ENCODE peak calls at places on chromosomes 13 and 19, in nine cellular contexts. F, Y, S, E, A, R, X, C and I are unnamed samples.

GRCh38 chr13:76863022-76863421 is 23.2 kb downstream of the KCTD12 start:
- DNase-seq in F (no peak), Y (no peak), S (no peak), E (no peak), A (no peak), R (no peak), X (no peak), C (no peak), I (no peak)

GRCh38 chr19:49497047-49497789 is 984 bp downstream of the RPS11 start:
- DNase-seq in F (peak), Y (peak), S (peak), E (peak), A (peak), R (peak), X (no peak), C (no peak), I (peak)

GRCh38 chr19:35882074-35882832 is 13.9 kb downstream of the APLP1 start:
- DNase-seq in F (peak), Y (no peak), S (no peak), E (no peak), A (peak), R (peak), X (no peak), C (peak), I (peak)

GRCh38 chr13:40664100-40665060 is 2.1 kb downstream of the FOXO1 start:
- DNase-seq in F (peak), Y (peak), S (peak), E (peak), A (peak), R (peak), X (no peak), C (peak), I (peak)

GRCh38 chr13:99237981-99238662 is 20.1 kb downstream of the GPR18 start:
- DNase-seq in F (no peak), Y (no peak), S (no peak), E (no peak), A (peak), R (no peak), X (no peak), C (no peak), I (no peak)

GRCh38 chr13:52345048-52345447 is 60.9 kb downstream of the THSD1 start:
- DNase-seq in F (no peak), Y (no peak), S (no peak), E (no peak), A (no peak), R (no peak), X (no peak), C (no peak), I (no peak)

GRCh38 chr19:32469796-32470195 is 64.2 kb downstream of the DPY19L3 start:
- DNase-seq in F (no peak), Y (no peak), S (no peak), E (no peak), A (no peak), R (no peak), X (no peak), C (no peak), I (no peak)

GRCh38 chr13:112761701-112762689 is 72.2 kb downstream of the ATP11A start:
- DNase-seq in F (no peak), Y (no peak), S (no peak), E (peak), A (no peak), R (no peak), X (no peak), C (no peak), I (no peak)

GRCh38 chr19:33797821-33798633 is 1.4 kb downstream of the KCTD15 start:
- DNase-seq in F (no peak), Y (no peak), S (peak), E (no peak), A (no peak), R (no peak), X (no peak), C (peak), I (peak)

GRCh38 chr19:20422616-20423205 is 142.9 kb downstream of the ZNF737 start:
- DNase-seq in F (no peak), Y (no peak), S (peak), E (no peak), A (no peak), R (no peak), X (no peak), C (peak), I (no peak)